ENCODE peak calls at places on chromosomes 6 and 20, in four cellular contexts. F is NCI-H1105 treated with DMSO at 0.1 percent for 48 hours; W is activated T-cell treated with anti-CD3 and anti-CD28 coated beads, Interleukin-2, amount 50 U/mL, for 4 hours; S is T-helper 1 cell. B is an unnamed sample.

GRCh38 chr20:22288957-22289356 is 295.4 kb downstream of the FOXA2 start:
- DNase-seq in F (no peak), S (no peak), W (no peak), B (no peak)

GRCh38 chr20:408843-409696 is 971 bp downstream of the RBCK1 start:
- DNase-seq in S (no peak), F (no peak), W (no peak), B (no peak)

GRCh38 chr20:35200255-35200654 is 26.2 kb upstream of the MMP24 start:
- DNase-seq in W (no peak), S (no peak), F (no peak), B (no peak)

GRCh38 chr6:11273406-11274065 is 41.1 kb upstream of the NEDD9 start:
- DNase-seq in W (no peak), S (no peak), F (no peak), B (no peak)

GRCh38 chr6:47134476-47135189 is 92.5 kb upstream of the ADGRF1 start:
- DNase-seq in F (peak), S (no peak), W (no peak), B (no peak)

GRCh38 chr6:506508-506907 is 115.0 kb downstream of the IRF4 start:
- DNase-seq in W (peak), S (no peak), F (no peak), B (no peak)

GRCh38 chr20:24957326-24957996 is 8.4 kb downstream of the CST7 start:
- DNase-seq in W (no peak), S (no peak), F (no peak), B (peak)

GRCh38 chr6:29908710-29909109 is 33.6 kb upstream of the HLA-A start:
- DNase-seq in W (no peak), F (no peak), S (no peak), B (no peak)

GRCh38 chr20:50373674-50374286 is 136.4 kb upstream of the PTPN1 start:
- DNase-seq in W (no peak), S (no peak), F (no peak), B (no peak)

GRCh38 chr20:20167704-20168103 is 115.4 kb downstream of the CFAP61 start:
- DNase-seq in W (no peak), S (no peak), F (no peak), B (no peak)

GRCh38 chr6:150598401-150598800 is 1.3 kb upstream of the PLEKHG1 start:
- DNase-seq in W (no peak), F (no peak), S (no peak), B (no peak)

GRCh38 chr20:43404880-43405279 is 52.8 kb upstream of the SRSF6 start:
- DNase-seq in F (no peak), S (no peak), W (no peak), B (peak)

GRCh38 chr20:44402391-44403193 is 47.1 kb downstream of the HNF4A start:
- DNase-seq in S (no peak), W (no peak), F (no peak), B (no peak)

GRCh38 chr6:156776841-156777576 is at the start of gene ARID1B:
- DNase-seq in S (peak), F (peak), W (peak), B (peak)

GRCh38 chr6:74768120-74768519 is 437.7 kb downstream of the COL12A1 start:
- DNase-seq in W (no peak), S (no peak), F (no peak), B (no peak)